ENCODE peak calls at places on chromosomes 7 and 10, in nine cellular contexts. One of them, this sample, is unnamed.

GRCh38 chr10:124599588-124600050 is 138.0 kb downstream of the LHPP start:
- DNase-seq in HL-60: no peak
- DNase-seq in GM19239: no peak
- DNase-seq in EL: no peak
- DNase-seq in right atrium auricular region: no peak
- DNase-seq in NCI-H1105 treated with DMSO at 0.1 percent for 48 hours: no peak
- DNase-seq in activated naive CD4-positive, alpha-beta T cell treated with Interleukin-2 at 50 U/mL for 16 hours: no peak
- DNase-seq in hippocampal formation: no peak
- DNase-seq in NCI-H82: no peak
- DNase-seq in this sample: no peak

GRCh38 chr7:151351027-151351426 is 9.4 kb downstream of the NUB1 start:
- DNase-seq in EL: no peak
- DNase-seq in NCI-H1105 treated with DMSO at 0.1 percent for 48 hours: no peak
- DNase-seq in right atrium auricular region: peak; percentile 7
- DNase-seq in activated naive CD4-positive, alpha-beta T cell treated with Interleukin-2 at 50 U/mL for 16 hours: peak; percentile 48
- DNase-seq in hippocampal formation: no peak
- DNase-seq in NCI-H82: peak; percentile 27
- DNase-seq in HL-60: no peak
- DNase-seq in GM19239: no peak
- DNase-seq in this sample: no peak

GRCh38 chr7:130831817-130832481 is 97.9 kb upstream of the KLF14 start:
- DNase-seq in GM19239: peak; percentile 17
- DNase-seq in NCI-H1105 treated with DMSO at 0.1 percent for 48 hours: peak; percentile 57
- DNase-seq in activated naive CD4-positive, alpha-beta T cell treated with Interleukin-2 at 50 U/mL for 16 hours: no peak
- DNase-seq in right atrium auricular region: no peak
- DNase-seq in NCI-H82: peak; percentile 58
- DNase-seq in hippocampal formation: peak; percentile 54
- DNase-seq in HL-60: no peak
- DNase-seq in EL: peak; percentile 52
- DNase-seq in this sample: peak; percentile 26

GRCh38 chr10:132627736-132628512 is 90.3 kb downstream of the INPP5A start:
- DNase-seq in NCI-H82: no peak
- DNase-seq in EL: peak; percentile 55
- DNase-seq in activated naive CD4-positive, alpha-beta T cell treated with Interleukin-2 at 50 U/mL for 16 hours: no peak
- DNase-seq in NCI-H1105 treated with DMSO at 0.1 percent for 48 hours: no peak
- DNase-seq in hippocampal formation: no peak
- DNase-seq in HL-60: no peak
- DNase-seq in right atrium auricular region: peak; percentile 71
- DNase-seq in GM19239: no peak
- DNase-seq in this sample: no peak

GRCh38 chr7:117666689-117667088 is 186.9 kb downstream of the CFTR start:
- DNase-seq in EL: no peak
- DNase-seq in NCI-H1105 treated with DMSO at 0.1 percent for 48 hours: no peak
- DNase-seq in right atrium auricular region: no peak
- DNase-seq in activated naive CD4-positive, alpha-beta T cell treated with Interleukin-2 at 50 U/mL for 16 hours: no peak
- DNase-seq in NCI-H82: no peak
- DNase-seq in GM19239: no peak
- DNase-seq in hippocampal formation: no peak
- DNase-seq in HL-60: no peak
- DNase-seq in this sample: no peak

GRCh38 chr7:50206521-50207250 is 97.8 kb upstream of the IKZF1 start:
- DNase-seq in NCI-H82: no peak
- DNase-seq in NCI-H1105 treated with DMSO at 0.1 percent for 48 hours: no peak
- DNase-seq in HL-60: peak; percentile 83
- DNase-seq in right atrium auricular region: no peak
- DNase-seq in activated naive CD4-positive, alpha-beta T cell treated with Interleukin-2 at 50 U/mL for 16 hours: peak; percentile 65
- DNase-seq in GM19239: no peak
- DNase-seq in hippocampal formation: no peak
- DNase-seq in EL: no peak
- DNase-seq in this sample: peak; percentile 58

GRCh38 chr10:33248638-33249037 is 85.8 kb downstream of the NRP1 start:
- DNase-seq in GM19239: no peak
- DNase-seq in EL: peak; percentile 90
- DNase-seq in activated naive CD4-positive, alpha-beta T cell treated with Interleukin-2 at 50 U/mL for 16 hours: no peak
- DNase-seq in right atrium auricular region: no peak
- DNase-seq in HL-60: no peak
- DNase-seq in NCI-H82: no peak
- DNase-seq in NCI-H1105 treated with DMSO at 0.1 percent for 48 hours: no peak
- DNase-seq in hippocampal formation: no peak
- DNase-seq in this sample: peak; percentile 59

GRCh38 chr10:21944727-21945386 is 58.7 kb downstream of the DNAJC1 start:
- DNase-seq in HL-60: no peak
- DNase-seq in EL: no peak
- DNase-seq in GM19239: no peak
- DNase-seq in right atrium auricular region: no peak
- DNase-seq in NCI-H1105 treated with DMSO at 0.1 percent for 48 hours: no peak
- DNase-seq in activated naive CD4-positive, alpha-beta T cell treated with Interleukin-2 at 50 U/mL for 16 hours: no peak
- DNase-seq in hippocampal formation: no peak
- DNase-seq in NCI-H82: no peak
- DNase-seq in this sample: no peak

GRCh38 chr10:359762-360161 is 224.5 kb downstream of the ZMYND11 start:
- DNase-seq in NCI-H1105 treated with DMSO at 0.1 percent for 48 hours: no peak
- DNase-seq in GM19239: no peak
- DNase-seq in HL-60: no peak
- DNase-seq in EL: no peak
- DNase-seq in right atrium auricular region: no peak
- DNase-seq in hippocampal formation: no peak
- DNase-seq in activated naive CD4-positive, alpha-beta T cell treated with Interleukin-2 at 50 U/mL for 16 hours: no peak
- DNase-seq in NCI-H82: no peak
- DNase-seq in this sample: no peak